ENCODE peak calls at places on chromosomes 7 and 10, in six cellular contexts. R is AG04450, E is choroid plexus epithelial cell, G is astrocyte of the spinal cord, F is fibroblast of the aortic adventitia, T is cardiac fibroblast. B is an unnamed sample.

GRCh38 chr7:54542920-54543539 is 855 bp downstream of the VSTM2A start:
- DNase-seq in T (peak), R (no peak), F (peak), G (peak), E (peak), B (peak)

GRCh38 chr10:88913157-88913556 is 33.1 kb downstream of the STAMBPL1 start:
- DNase-seq in T (peak), R (no peak), E (no peak), G (no peak), F (no peak), B (peak)

GRCh38 chr7:22696672-22697071 is 30.3 kb upstream of the IL6 start:
- DNase-seq in R (no peak), F (peak), G (no peak), T (peak), E (peak), B (no peak)

GRCh38 chr10:91296471-91296870 is 76.0 kb downstream of the PCGF5 start:
- DNase-seq in F (peak), R (no peak), T (peak), G (no peak), E (peak), B (peak)

GRCh38 chr7:54037873-54038272 is 504.3 kb upstream of the VSTM2A start:
- DNase-seq in F (no peak), R (no peak), G (no peak), T (no peak), E (no peak), B (no peak)

GRCh38 chr7:108203433-108204002 is 73.4 kb upstream of the LAMB4 start:
- DNase-seq in G (no peak), T (no peak), F (no peak), E (no peak), R (no peak), B (no peak)

GRCh38 chr7:32001948-32002347 is 68.3 kb downstream of the PDE1C start:
- DNase-seq in T (no peak), E (no peak), R (no peak), F (no peak), G (no peak), B (no peak)

GRCh38 chr7:151448261-151449252 is 8.6 kb upstream of the CRYGN start:
- DNase-seq in E (peak), R (no peak), F (peak), G (peak), T (peak), B (peak)

GRCh38 chr10:19811517-19811916 is 4.7 kb upstream of the PLXDC2 start:
- DNase-seq in T (peak), R (no peak), E (peak), F (peak), G (peak), B (peak)

DNA sequence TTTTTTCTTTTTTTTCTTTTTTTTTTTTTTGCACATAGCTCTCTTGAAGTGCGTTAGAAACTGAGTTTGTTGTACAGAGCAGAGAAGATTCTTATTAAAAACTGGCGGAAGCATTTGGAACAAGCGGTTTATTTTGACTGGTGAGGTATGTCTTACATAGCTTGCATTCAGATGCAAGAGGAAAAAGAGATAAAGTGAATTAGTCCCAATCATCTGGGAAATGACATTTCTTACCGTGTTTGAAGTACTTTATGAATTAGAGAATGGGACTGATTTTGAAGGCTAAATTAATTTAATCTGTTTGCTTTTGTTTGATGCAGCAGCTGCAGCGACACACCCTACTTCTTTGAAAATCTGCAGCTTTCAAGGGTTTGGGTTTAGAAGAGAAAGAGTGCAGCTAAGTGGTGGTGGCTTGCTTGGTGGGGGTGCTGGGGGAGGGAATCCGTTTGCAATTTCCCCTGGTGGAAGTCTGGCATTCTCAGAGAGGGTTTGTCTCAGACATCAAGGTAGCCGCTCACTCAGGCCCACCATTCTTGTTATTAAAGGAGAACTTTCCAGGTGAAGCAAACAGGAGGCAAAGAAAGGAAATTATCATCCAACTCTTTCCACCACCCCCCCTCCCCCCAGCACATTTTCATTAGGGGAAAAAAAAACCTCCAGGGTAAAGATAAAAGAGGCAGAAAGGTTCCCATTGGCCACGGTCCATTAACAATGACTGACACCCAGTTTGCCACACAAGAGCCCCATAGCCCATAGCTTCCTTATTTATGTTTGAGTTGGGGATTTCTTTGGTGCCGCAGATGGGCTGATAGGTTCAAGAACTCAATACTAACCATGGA is 231.7 kb downstream of the SKIDA1 start:
- DNase-seq in R (no peak), E (peak), F (peak), T (peak), G (peak), B (no peak)
- H3K4me3 ChIP-seq in R (no peak), E (peak), F (no peak), T (no peak), G (peak), B (no peak)

GRCh38 chr10:99853655-99854054 is 71.2 kb downstream of the ABCC2 start:
- DNase-seq in T (no peak), F (no peak), G (no peak), E (no peak), R (no peak), B (no peak)

GRCh38 chr10:99855479-99856071 is 73.1 kb downstream of the ABCC2 start:
- DNase-seq in E (no peak), R (no peak), T (no peak), F (no peak), G (no peak), B (no peak)

GRCh38 chr10:99852481-99853213 is 70.2 kb downstream of the ABCC2 start:
- DNase-seq in E (no peak), F (no peak), T (peak), G (no peak), R (no peak), B (peak)

GRCh38 chr10:99851825-99852224 is 69.4 kb downstream of the ABCC2 start:
- DNase-seq in G (no peak), R (no peak), T (no peak), F (no peak), E (no peak), B (no peak)

GRCh38 chr10:99854860-99855259 is 72.4 kb downstream of the ABCC2 start:
- DNase-seq in F (peak), E (peak), R (peak), T (peak), G (peak), B (peak)
- TF ChIP-seq CTCF in F (peak), E (peak), R (peak), T (peak), G (peak), B (peak)

DNA sequence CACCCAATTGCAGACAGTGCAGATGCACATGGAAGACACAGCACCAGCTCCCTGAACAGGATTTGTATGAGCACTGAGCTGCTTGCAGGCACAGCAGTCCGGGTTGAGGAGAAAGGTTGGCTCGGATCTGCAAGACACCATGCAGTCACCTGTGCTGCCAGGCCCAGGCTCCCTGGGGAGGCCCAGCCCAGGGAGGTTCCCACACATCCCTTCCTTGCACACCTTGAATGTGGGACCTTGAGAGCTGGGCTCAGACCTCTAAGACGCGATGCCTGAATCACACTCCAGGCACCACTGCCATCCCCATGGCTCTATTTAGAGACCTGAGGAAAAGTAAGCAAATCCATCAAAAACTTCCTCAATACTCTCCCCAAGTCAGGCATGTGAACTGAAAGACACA is 397.7 kb downstream of the TCERG1L start:
- DNase-seq in F (no peak), E (no peak), R (no peak), G (no peak), T (no peak), B (no peak)
- H3K4me3 ChIP-seq in F (no peak), E (no peak), R (no peak), G (no peak), T (no peak), B (no peak)

GRCh38 chr10:103614511-103615158 is 121.1 kb downstream of the NEURL1 start:
- DNase-seq in T (no peak), R (no peak), F (no peak), G (no peak), E (peak), B (peak)

GRCh38 chr10:103610921-103611511 is 117.5 kb downstream of the NEURL1 start:
- DNase-seq in E (no peak), F (no peak), T (no peak), R (no peak), G (no peak), B (no peak)

GRCh38 chr10:103610083-103610472 is 116.6 kb downstream of the NEURL1 start:
- DNase-seq in F (no peak), R (no peak), T (no peak), E (no peak), G (no peak), B (peak)

GRCh38 chr10:103613616-103614015 is 120.1 kb downstream of the NEURL1 start:
- DNase-seq in G (no peak), F (no peak), T (no peak), E (no peak), R (no peak), B (no peak)

GRCh38 chr10:103612462-103613365 is 119.2 kb downstream of the NEURL1 start:
- DNase-seq in E (peak), F (peak), R (peak), G (peak), T (peak), B (peak)
- TF ChIP-seq CTCF in E (peak), F (peak), R (peak), G (no peak), T (peak), B (peak)

DNA sequence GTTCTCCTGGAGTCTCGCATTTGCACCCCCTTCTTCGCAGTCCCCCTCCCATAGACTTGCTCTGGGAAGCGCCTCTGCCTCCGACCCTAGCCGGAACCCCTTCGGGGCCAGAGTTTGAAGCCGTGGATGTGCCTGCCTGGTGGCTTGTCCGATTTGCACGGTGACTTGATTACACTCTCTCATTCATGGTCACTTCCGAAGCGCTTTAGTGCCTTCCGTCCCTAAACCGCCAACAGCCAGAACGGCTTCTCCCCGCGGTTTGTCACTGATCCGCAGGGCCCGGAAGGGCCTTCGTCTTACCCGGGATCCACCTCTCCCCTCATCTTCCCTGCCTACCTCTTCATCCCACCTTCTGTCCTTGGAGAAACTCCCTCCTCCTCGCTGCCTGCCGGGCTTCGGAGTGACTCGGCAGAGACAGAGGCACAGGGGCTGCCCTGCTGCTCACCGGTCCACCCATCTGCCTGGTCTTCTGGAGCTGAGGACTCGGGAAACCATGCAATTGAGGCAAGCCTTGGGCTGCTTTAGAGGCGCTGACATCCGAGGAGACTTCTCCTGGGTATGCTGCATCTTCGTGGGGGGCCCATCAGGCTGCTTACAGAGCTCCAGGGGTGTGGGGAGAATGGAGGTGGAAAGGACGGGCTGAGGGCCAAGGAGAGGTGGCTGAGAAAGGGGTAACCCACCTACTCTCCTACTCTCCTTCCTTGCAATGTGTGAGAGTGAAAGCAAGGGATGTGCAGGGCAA is 847 bp upstream of the HOXA11 start:
- DNase-seq in F (no peak), E (no peak), G (no peak), T (no peak), R (no peak), B (no peak)
- H3K4me3 ChIP-seq in F (no peak), E (no peak), G (no peak), T (no peak), R (no peak), B (peak)

GRCh38 chr7:44280993-44281721 is 44.2 kb downstream of the CAMK2B start:
- DNase-seq in G (no peak), R (no peak), T (no peak), E (no peak), F (no peak), B (no peak)
- TF ChIP-seq CTCF in G (no peak), R (no peak), T (no peak), E (no peak), F (no peak), B (no peak)

GRCh38 chr10:125092564-125093031 is 67.8 kb downstream of the CTBP2 start:
- DNase-seq in G (no peak), R (no peak), E (no peak), F (no peak), T (no peak), B (no peak)
- H3K4me3 ChIP-seq in G (no peak), R (no peak), E (no peak), F (no peak), T (no peak), B (no peak)

DNA sequence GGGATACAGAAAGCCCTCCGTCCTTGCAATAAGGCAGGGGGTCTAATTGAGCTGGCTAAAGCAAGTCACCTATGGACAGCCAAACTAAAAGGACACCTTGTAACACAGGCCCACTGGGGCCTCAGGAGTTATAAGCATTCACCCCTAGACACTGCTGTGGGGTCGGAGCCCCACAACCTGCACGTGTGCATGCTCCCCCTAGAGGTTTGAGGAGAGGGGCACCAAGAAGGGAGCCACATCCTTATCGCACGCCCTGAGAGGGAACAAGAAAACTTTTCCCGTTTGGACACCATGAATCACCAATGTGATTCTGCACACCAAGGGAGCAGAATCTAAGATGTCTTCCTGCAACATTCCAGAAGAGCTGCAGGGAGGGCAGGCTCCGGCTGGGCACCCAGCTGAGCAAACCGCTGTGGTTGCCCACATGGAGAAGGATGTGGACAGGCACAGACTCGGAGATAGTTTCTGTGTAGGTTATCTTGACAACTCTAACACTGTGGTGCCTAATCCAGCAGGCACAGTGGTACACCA is 17.7 kb upstream of the TARP start:
- DNase-seq in R (no peak), F (no peak), T (no peak), E (peak), G (no peak), B (no peak)
- TF ChIP-seq CTCF in R (no peak), F (no peak), T (no peak), E (peak), G (peak), B (no peak)